ENCODE peak calls at places on chromosomes 12 and 14, in eight cellular contexts. W, R, A, N, Q, B, F and L are unnamed samples.

GRCh38 chr12:54349658-54350057 is 14.6 kb downstream of the GPR84 start:
- DNase-seq in A (no peak), F (no peak), Q (no peak), R (no peak), N (no peak), W (no peak), B (no peak), L (no peak)

GRCh38 chr14:91108941-91109611 is 4.8 kb upstream of the DGLUCY start:
- DNase-seq in A (peak; percentile 17), Q (no peak), B (peak; percentile 52), F (peak; percentile 17), W (no peak), N (no peak), R (no peak), L (no peak)

GRCh38 chr12:7113389-7113871 is 4.4 kb upstream of the C1RL start:
- DNase-seq in A (peak; percentile 29), B (no peak), W (no peak), N (peak; percentile 74), R (no peak), Q (no peak), F (peak; percentile 37), L (no peak)

GRCh38 chr12:92301329-92301728 is 155.7 kb upstream of the BTG1 start:
- DNase-seq in N (no peak), F (no peak), W (no peak), A (no peak), B (no peak), Q (no peak), R (no peak), L (no peak)

GRCh38 chr14:76832503-76832988 is 6.3 kb downstream of the LRRC74A start:
- DNase-seq in Q (no peak), B (no peak), F (peak; percentile 49), A (no peak), N (no peak), W (no peak), R (no peak), L (peak; percentile 58)

GRCh38 chr12:50505945-50506344 is 1.2 kb downstream of the DIP2B start:
- DNase-seq in W (peak; percentile 10), N (no peak), R (peak; percentile 54), Q (no peak), B (peak; percentile 57), F (peak; percentile 95), A (no peak), L (peak; percentile 99)

GRCh38 chr14:32366995-32367394 is 37.9 kb downstream of the AKAP6 start:
- DNase-seq in B (no peak), W (peak; percentile 58), F (peak; percentile 50), N (no peak), R (no peak), A (no peak), Q (no peak), L (peak; percentile 79)

GRCh38 chr14:77314043-77314442 is 6.6 kb downstream of the POMT2 start:
- DNase-seq in W (peak; percentile 57), A (no peak), F (peak; percentile 79), N (peak; percentile 87), B (no peak), R (no peak), Q (no peak), L (peak; percentile 75)

GRCh38 chr12:132591107-132591935 is 19.1 kb downstream of the LRCOL1 start:
- DNase-seq in B (no peak), Q (no peak), W (no peak), F (no peak), A (no peak), R (no peak), N (no peak), L (no peak)

GRCh38 chr14:52974406-52974805 is 23.6 kb upstream of the FERMT2 start:
- DNase-seq in F (no peak), N (no peak), W (peak; percentile 17), Q (no peak), A (no peak), B (no peak), R (no peak), L (no peak)

GRCh38 chr12:83700858-83701257 is 1014.2 kb downstream of the TMTC2 start:
- DNase-seq in B (no peak), R (no peak), Q (no peak), N (no peak), A (no peak), F (no peak), W (peak; percentile 52), L (no peak)

GRCh38 chr12:49253033-49253623 is 11.8 kb upstream of the TUBA1C start:
- DNase-seq in A (no peak), W (peak; percentile 72), N (peak; percentile 42), R (no peak), Q (no peak), B (no peak), F (no peak), L (no peak)

GRCh38 chr12:118714051-118714460 is 267.3 kb upstream of the SRRM4 start:
- DNase-seq in W (no peak), A (peak; percentile 16), F (peak; percentile 76), Q (no peak), N (peak; percentile 9), B (peak; percentile 29), R (no peak), L (peak; percentile 69)

GRCh38 chr14:69519253-69519661 is 34.7 kb downstream of the PLEKHD1 start:
- DNase-seq in F (no peak), A (no peak), Q (no peak), W (no peak), N (no peak), R (no peak), B (no peak), L (no peak)

GRCh38 chr14:67420102-67420739 is 8.3 kb upstream of the PLEK2 start:
- DNase-seq in W (no peak), F (no peak), A (peak; percentile 49), Q (no peak), N (no peak), R (no peak), B (peak; percentile 63), L (no peak)